ENCODE peak calls at places on chromosome 10, in ten cellular contexts. B is lower lobe of right lung; E is heart right ventricle; L is uterus; M is tibial artery; X is psoas muscle; G is fibroblast of lung; H is CD4-positive, CD25-positive, alpha-beta regulatory T cell; Z is spleen; R is MM.1S. I is an unnamed sample. For H3K27me3, the result is how much of the 10 kb centered on the place peaks cover.

GRCh38 chr10:71548494-71548846 is 151.8 kb downstream of the CDH23 start:
- DNase-seq in B (no peak), E (no peak), L (no peak), M (no peak), X (no peak), G (no peak), H (peak), Z (no peak), R (peak), I (peak)

GRCh38 chr10:90969148-90969547 is 48.3 kb upstream of the ANKRD1 start:
- DNase-seq in B (no peak), E (no peak), L (no peak), M (no peak), X (no peak), G (no peak), H (no peak), Z (no peak), R (no peak), I (no peak)

GRCh38 chr10:43024942-43025700 is 51.7 kb upstream of the RET start:
- DNase-seq in B (no peak), E (no peak), L (no peak), M (no peak), X (no peak), G (no peak), H (no peak), Z (peak), R (no peak), I (no peak)

GRCh38 chr10:68781613-68782574 is 45.4 kb upstream of the STOX1 start:
- DNase-seq in B (no peak), E (no peak), L (no peak), M (no peak), X (no peak), G (no peak), H (no peak), Z (no peak), R (no peak), I (no peak)

GRCh38 chr10:123147635-123148413 is at the start of gene HMX2:
- DNase-seq in B (no peak), E (no peak), L (no peak), M (no peak), X (no peak), G (no peak), H (peak), Z (peak), R (no peak), I (no peak)

GRCh38 chr10:70546585-70546984 is 56.0 kb downstream of the PRF1 start:
- DNase-seq in B (no peak), E (no peak), L (no peak), M (no peak), X (no peak), G (no peak), H (no peak), Z (no peak), R (no peak), I (no peak)

GRCh38 chr10:30022590-30022989 is 36.8 kb downstream of the JCAD start:
- DNase-seq in B (no peak), E (no peak), L (no peak), M (no peak), X (no peak), G (no peak), H (no peak), Z (no peak), R (no peak), I (no peak)

GRCh38 chr10:5765617-5766016 is 47.6 kb downstream of the GDI2 start:
- DNase-seq in B (no peak), E (no peak), L (no peak), M (no peak), X (no peak), G (no peak), H (no peak), Z (no peak), R (no peak), I (no peak)

GRCh38 chr10:124299726-124300125 is 119.0 kb downstream of the OAT start:
- DNase-seq in B (no peak), E (no peak), L (no peak), M (no peak), X (peak), G (no peak), H (no peak), Z (no peak), R (no peak), I (no peak)

DNA sequence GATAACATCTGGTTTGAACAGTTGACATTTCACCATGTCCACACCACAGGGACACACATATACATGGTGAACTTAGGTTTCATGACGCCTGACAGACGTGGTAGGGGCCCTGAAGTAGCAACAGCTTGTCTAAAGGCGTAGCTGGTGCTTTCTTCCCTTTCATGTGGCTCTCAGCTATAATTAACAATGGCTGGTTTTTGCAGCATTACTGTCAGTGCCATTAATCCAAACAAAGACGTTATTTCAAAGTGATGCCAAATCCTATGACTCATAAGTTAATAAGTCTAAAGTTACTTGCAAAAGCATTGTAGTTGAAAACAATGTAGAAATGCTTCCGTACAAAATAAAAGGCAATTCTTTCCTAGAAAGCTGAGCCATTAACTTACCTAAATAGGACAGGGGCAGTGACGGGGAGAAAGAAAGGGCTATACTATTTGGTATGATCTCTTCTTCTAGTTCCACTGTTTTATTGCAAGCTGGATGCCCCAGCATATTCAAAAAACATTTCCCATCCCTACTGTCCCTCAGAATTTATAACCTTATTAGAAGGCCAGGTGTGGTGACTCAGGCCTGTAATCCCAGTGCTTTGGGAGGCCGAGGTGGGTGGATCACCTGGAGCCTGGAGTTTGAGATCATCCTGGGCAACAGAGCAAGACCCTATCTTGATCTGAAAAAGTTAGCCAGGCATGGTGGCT is 105.4 kb downstream of the ODAD2 start:
- DNase-seq in B (no peak), E (no peak), L (no peak), M (no peak), X (no peak), G (peak), H (no peak), Z (no peak), R (no peak), I (no peak)
- H3K27ac ChIP-seq in B (no peak), E (no peak), L (no peak), M (no peak), X (no peak), G (no peak), H (no peak), Z (no peak), R (no peak), I (no peak)

DNA sequence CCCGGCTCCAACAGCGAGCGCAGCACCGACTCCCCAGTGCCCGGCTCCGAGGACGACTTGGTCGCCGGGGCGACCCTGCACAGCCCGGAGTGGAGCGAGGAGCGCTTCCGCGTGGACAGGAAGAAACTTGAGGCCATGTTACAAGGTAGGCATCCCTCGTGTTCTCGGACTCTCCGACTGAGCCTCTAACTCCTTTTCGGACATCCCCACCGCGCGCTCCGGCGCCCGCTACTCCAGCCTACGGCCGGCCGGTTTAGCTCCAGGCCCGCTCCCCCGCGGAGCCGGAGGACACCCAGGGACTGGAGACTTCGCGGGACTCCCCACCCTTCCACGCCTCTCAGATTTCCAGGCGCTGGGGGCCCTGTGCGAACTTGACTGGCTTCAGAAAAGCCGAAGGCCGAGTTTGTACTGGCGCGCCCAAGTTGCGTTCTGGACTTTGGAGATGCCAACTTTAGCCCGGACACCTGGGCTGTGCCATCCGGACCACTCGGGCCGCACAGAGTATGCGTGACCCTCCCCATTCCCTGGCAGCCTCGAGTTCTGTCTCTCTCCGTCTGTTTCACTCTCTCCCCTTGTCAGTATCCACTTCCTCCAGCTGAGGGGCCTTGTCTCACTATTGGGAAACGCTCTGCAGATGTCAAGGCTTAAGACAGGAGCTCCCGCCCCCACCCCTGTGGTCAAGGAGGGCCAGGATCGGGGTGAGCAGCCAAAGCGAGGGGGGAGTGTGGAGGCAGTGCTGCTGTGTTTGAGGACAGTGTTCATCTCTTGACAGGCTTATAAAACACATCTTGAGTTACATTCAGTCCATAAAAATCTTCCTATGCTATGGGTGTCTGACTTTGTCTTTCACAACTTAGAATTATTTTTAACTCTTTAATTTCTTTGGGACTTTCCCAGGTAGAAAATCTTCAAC is 773 bp downstream of the BICC1 start:
- DNase-seq in B (peak), E (peak), L (peak), M (peak), X (peak), G (peak), H (no peak), Z (peak), R (no peak), I (peak)
- H3K4me3 ChIP-seq in B (peak), E (peak), L (peak), M (peak), X (peak), G (peak), H (no peak), Z (peak), R (peak), I (peak)

GRCh38 chr10:93797825-93798224 is 40.1 kb downstream of the LGI1 start:
- DNase-seq in B (no peak), E (no peak), L (no peak), M (no peak), X (no peak), G (no peak), H (no peak), Z (no peak), R (no peak), I (no peak)
- H3K27me3 ChIP-seq in B (under half), E (under half), L (under half), M (under half), X (under half), G (under half), H (under half), Z (under half), R (under half), I (under half)

GRCh38 chr10:59880976-59881510 is 25.3 kb downstream of the CCDC6 start:
- DNase-seq in B (no peak), E (no peak), L (no peak), M (no peak), X (no peak), G (no peak), H (peak), Z (no peak), R (no peak), I (no peak)

GRCh38 chr10:59887006-59887405 is 19.4 kb downstream of the CCDC6 start:
- DNase-seq in B (no peak), E (no peak), L (no peak), M (no peak), X (no peak), G (no peak), H (peak), Z (no peak), R (no peak), I (no peak)

GRCh38 chr10:59881640-59882039 is 24.7 kb downstream of the CCDC6 start:
- DNase-seq in B (no peak), E (no peak), L (no peak), M (no peak), X (no peak), G (no peak), H (peak), Z (no peak), R (no peak), I (no peak)

GRCh38 chr10:59887972-59888640 is 18.2 kb downstream of the CCDC6 start:
- DNase-seq in B (no peak), E (no peak), L (no peak), M (no peak), X (no peak), G (no peak), H (peak), Z (no peak), R (no peak), I (no peak)

DNA sequence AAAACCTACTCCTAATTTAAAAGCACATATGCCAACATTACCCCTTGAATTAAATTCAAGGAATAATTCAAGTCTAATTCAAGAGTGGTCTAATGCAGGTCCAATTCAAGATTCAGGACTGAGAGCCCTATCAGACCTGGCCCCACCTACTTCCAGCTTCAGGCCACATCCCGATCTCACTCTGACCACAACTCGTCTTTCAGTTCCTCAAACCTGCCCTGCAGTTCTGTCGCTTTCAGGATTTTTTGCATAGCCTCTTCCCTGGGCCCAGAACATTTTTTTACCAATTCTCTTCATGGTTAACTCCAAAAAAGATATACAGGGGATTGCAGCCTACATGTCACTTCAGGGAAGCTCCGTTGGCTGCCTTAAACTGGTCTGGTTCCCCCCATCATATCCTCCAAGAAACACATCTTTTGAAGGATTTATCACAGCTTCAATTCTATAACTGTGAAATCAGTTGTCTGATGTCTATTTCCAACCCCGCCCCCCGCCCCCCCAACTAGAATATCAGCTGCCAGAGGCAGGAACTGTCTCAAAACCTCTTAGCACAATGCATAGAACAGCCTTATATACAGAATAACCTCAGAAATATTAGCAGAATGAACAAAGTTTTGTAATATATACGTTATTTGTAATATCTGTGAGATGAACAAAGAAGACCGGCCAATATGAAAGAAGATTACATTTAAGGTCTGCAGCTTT is 20.8 kb downstream of the CCDC6 start:
- DNase-seq in B (no peak), E (no peak), L (no peak), M (no peak), X (no peak), G (no peak), H (no peak), Z (no peak), R (peak), I (no peak)
- H3K27ac ChIP-seq in B (no peak), E (no peak), L (no peak), M (no peak), X (no peak), G (no peak), H (no peak), Z (no peak), R (peak), I (no peak)

DNA sequence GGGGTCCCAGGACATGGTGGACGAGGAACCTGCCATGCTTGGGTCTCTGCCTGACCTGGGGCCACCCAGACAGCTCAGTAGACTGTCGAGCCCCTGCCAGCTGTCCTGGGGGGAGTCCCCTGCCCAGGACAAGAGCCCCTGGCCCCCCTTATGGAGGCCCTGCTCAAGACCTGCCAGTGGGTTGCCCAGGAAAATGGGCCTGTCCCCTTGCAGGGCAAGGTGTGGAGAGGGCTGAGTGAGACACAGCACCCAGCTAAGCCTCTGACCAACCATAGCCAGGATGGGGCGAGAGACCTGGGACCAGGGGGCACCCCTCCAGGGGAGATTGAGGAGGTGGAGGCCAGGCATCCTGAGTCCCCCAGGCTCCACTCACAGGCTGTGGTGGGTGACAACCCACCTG is 1.8 kb downstream of the FUOM start:
- DNase-seq in B (no peak), E (no peak), L (no peak), M (no peak), X (peak), G (no peak), H (no peak), Z (no peak), R (no peak), I (no peak)
- H3K4me3 ChIP-seq in B (no peak), E (no peak), L (no peak), M (no peak), X (no peak), G (no peak), H (no peak), Z (no peak), R (no peak), I (no peak)

GRCh38 chr10:121453160-121453559 is 145.1 kb downstream of the FGFR2 start:
- DNase-seq in B (no peak), E (no peak), L (no peak), M (no peak), X (no peak), G (no peak), H (no peak), Z (no peak), R (no peak), I (no peak)
- H3K27me3 ChIP-seq in B (under half), E (under half), L (under half), M (under half), X (under half), G (under half), H (under half), Z (under half), R (under half), I (under half)

GRCh38 chr10:22252286-22252800 is 34.5 kb upstream of the EBLN1 start:
- DNase-seq in B (peak), E (peak), L (peak), M (peak), X (peak), G (peak), H (peak), Z (peak), R (peak), I (no peak)
- H3K27ac ChIP-seq in B (peak), E (peak), L (peak), M (peak), X (peak), G (peak), H (peak), Z (peak), R (peak), I (peak)

DNA sequence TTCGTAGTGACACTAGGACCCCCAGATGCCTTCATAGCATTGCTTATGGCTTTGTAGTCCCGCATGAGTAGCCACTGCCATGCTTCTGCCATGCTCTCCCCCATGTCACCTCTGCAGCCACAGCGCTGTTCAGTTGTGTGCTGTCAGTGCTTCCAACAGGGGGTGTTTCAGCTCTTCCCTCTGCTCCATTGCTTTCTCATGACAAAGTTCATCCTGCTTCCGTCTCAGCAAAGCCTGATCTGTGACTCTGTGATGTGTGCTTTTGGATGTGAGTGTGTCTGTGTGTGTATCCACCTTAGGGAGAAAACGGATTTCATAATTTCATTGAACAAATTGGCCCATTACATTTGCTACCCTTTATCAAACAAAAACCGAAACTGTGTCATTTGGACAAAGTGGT is 134.9 kb upstream of the SAMD8 start:
- DNase-seq in B (no peak), E (no peak), L (no peak), M (no peak), X (no peak), G (no peak), H (no peak), Z (no peak), R (no peak), I (no peak)
- H3K4me3 ChIP-seq in B (no peak), E (no peak), L (no peak), M (no peak), X (no peak), G (no peak), H (no peak), Z (no peak), R (no peak), I (no peak)

GRCh38 chr10:7026818-7027217 is 384.0 kb downstream of the SFMBT2 start:
- DNase-seq in B (no peak), E (no peak), L (no peak), M (no peak), X (no peak), G (no peak), H (no peak), Z (no peak), R (no peak), I (no peak)
- H3K27me3 ChIP-seq in B (under half), E (under half), L (under half), M (under half), X (under half), G (under half), H (under half), Z (under half), R (under half), I (under half)